ENCODE peak calls at places on chromosome 19, in four cellular contexts. D is astrocyte, W is AG09309, T is BE2C. F is an unnamed sample.
A peak's percentile ranks its signal among the peaks of the same experiment; 100 is the strongest.

GRCh38 chr19:1406496-1406817 is 929 bp upstream of the DAZAP1 start:
- DNase-seq in D (no peak), W (no peak), T (no peak), F (no peak)

GRCh38 chr19:4763021-4763420 is 28.5 kb upstream of the FEM1A start:
- DNase-seq in D (no peak), W (no peak), T (no peak), F (no peak)

GRCh38 chr19:47742636-47743035 is 2.7 kb upstream of the NOP53 start:
- DNase-seq in D (peak; percentile 31), W (no peak), T (no peak), F (peak; percentile 54)

GRCh38 chr19:7799640-7800355 is 30.2 kb upstream of the EVI5L start:
- DNase-seq in D (peak; percentile 35), W (peak; percentile 29), T (peak; percentile 73), F (peak; percentile 83)

GRCh38 chr19:34155686-34156085 is 16.6 kb upstream of the LSM14A start:
- DNase-seq in D (peak; percentile 36), W (peak; percentile 16), T (no peak), F (peak; percentile 51)

GRCh38 chr19:3278294-3278693 is 53.8 kb downstream of the CELF5 start:
- DNase-seq in D (no peak), W (no peak), T (no peak), F (no peak)

GRCh38 chr19:30084390-30084819 is 142.4 kb downstream of the URI1 start:
- DNase-seq in D (no peak), W (no peak), T (peak; percentile 53), F (no peak)

GRCh38 chr19:35577918-35578317 is 8.1 kb upstream of the PMIS2 start:
- DNase-seq in D (no peak), W (no peak), T (no peak), F (no peak)

GRCh38 chr19:10238172-10238783 is 7.1 kb upstream of the S1PR2 start:
- DNase-seq in D (no peak), W (no peak), T (no peak), F (peak; percentile 82)

GRCh38 chr19:48445256-48445605 is 552 bp upstream of the GRWD1 start:
- DNase-seq in D (peak; percentile 92), W (peak; percentile 87), T (peak; percentile 69), F (peak; percentile 94)

GRCh38 chr19:39736088-39736487 is 1.7 kb downstream of the CLC start:
- DNase-seq in D (no peak), W (no peak), T (no peak), F (no peak)

DNA sequence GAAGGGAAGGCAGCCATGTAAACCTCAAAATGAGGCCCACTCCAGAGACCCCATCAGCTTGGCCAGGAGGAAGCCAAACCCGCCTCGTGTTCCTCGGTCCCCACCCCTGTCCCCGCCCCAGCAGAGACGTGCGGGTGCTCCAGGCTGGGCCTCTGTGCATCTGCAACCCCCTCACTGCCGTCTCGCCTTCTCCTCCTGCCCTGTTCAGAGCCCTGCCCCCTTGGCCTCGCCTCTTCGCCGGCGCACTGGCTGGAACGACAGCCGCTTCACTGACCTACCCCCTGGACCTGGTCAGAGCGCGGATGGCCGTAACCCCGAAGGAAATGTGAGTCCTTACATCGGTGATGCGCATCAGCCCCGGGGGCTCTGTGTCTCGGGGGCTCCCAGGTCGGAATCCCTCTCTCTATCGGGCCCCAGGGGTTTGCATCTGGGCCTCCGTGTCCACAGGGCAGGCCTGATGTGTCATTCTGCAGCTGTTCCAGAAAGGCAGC is 32.2 kb downstream of the TMEM161A start:
- DNase-seq in D (no peak), W (no peak), T (peak; percentile 51), F (peak; percentile 28)
- H3K4me3 ChIP-seq in D (peak overlapping the region; percentile 37), W (no peak overlapping the region), T (peak overlapping the region; percentile 56), F (peak overlapping the region; percentile 54)

GRCh38 chr19:19205416-19206410 is 2.5 kb upstream of the NR2C2AP start:
- DNase-seq in D (no peak), W (no peak), T (no peak), F (no peak)

GRCh38 chr19:19203012-19203856 is at the start of gene NR2C2AP:
- DNase-seq in D (peak; percentile 67), W (peak; percentile 51), T (peak; percentile 93), F (peak; percentile 88)

GRCh38 chr19:19201697-19202630 is 1.2 kb downstream of the NR2C2AP start:
- DNase-seq in D (no peak), W (no peak), T (no peak), F (no peak)

GRCh38 chr19:19204181-19204580 is 967 bp upstream of the NR2C2AP start:
- DNase-seq in D (no peak), W (no peak), T (no peak), F (no peak)

GRCh38 chr19:19202707-19203011 is 555 bp downstream of the NR2C2AP start:
- DNase-seq in D (no peak), W (no peak), T (no peak), F (no peak)
- TF ChIP-seq CTCF in D (no peak), W (no peak), T (no peak), F (no peak)

GRCh38 chr19:55443824-55444719 is 972 bp upstream of the SHISA7 start:
- DNase-seq in D (no peak), W (no peak), T (no peak), F (no peak)
- H3K4me3 ChIP-seq in D (no peak overlapping the region), W (no peak overlapping the region), T (no peak overlapping the region), F (no peak overlapping the region)

GRCh38 chr19:32717496-32717895 is 2.1 kb upstream of the TDRD12 start:
- DNase-seq in D (no peak), W (no peak), T (no peak), F (no peak)

GRCh38 chr19:32718286-32718685 is 1.3 kb upstream of the TDRD12 start:
- DNase-seq in D (no peak), W (no peak), T (no peak), F (no peak)

GRCh38 chr19:32720936-32721250 is 1.3 kb downstream of the TDRD12 start:
- DNase-seq in D (no peak), W (no peak), T (no peak), F (no peak)

GRCh38 chr19:32720216-32720935 is 809 bp downstream of the TDRD12 start:
- DNase-seq in D (no peak), W (no peak), T (no peak), F (no peak)

DNA sequence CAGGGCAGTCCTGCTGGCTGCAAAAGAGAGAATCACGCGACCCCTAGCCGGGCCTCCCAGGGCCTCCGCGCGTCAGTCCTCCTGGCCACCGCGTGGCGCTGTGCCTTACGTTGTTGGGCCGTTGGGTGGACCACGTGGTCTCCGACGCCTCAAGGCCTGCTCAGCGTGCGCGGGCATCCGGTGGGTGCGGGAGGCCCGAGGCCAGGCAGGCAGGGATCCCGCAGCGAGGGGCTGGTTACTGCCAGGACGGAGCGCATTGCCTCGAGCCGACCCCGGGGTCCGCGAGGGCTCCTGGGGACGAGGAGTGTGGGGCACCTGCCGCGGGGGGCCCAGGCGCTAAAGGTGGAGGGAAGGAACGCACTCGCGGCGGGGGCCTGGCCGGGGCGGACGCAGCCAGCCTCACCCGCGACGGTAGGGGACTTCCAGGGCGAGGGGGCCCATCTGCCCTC is at the start of gene TDRD12:
- DNase-seq in D (no peak), W (no peak), T (peak; percentile 17), F (no peak)
- TF ChIP-seq CTCF in D (no peak), W (no peak), T (no peak), F (no peak)

GRCh38 chr19:46621191-46622117 is 3.4 kb downstream of the PTGIR start:
- DNase-seq in D (no peak), W (no peak), T (no peak), F (peak; percentile 24)
- H3K4me3 ChIP-seq in D (no peak overlapping the region), W (no peak overlapping the region), T (no peak overlapping the region), F (no peak overlapping the region)

DNA sequence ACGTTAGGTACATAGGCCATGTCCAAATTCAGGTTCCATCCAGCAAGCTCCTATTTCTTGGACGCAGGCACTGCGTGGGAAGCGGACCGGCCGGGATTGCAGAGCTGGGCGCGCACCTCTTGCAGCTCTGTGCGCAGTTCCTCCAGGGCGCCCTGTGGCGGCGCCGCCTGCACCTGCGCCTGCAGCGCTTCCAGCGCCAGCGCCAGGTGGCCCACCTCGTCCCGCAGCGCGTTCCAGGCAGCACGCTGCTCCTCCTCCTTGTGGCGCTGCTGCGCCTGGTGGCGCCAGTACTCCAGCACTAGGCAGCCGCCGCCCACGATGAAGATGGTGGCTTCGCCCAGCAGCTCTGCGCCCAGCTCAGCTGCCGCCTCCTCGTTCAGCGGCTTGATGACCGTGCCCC is 31.1 kb downstream of the OPA3 start:
- DNase-seq in D (no peak), W (no peak), T (peak; percentile 42), F (no peak)
- TF ChIP-seq CTCF in D (no peak), W (no peak), T (peak; percentile 27), F (no peak)

GRCh38 chr19:17293605-17294004 is 9.6 kb downstream of the ABHD8 start:
- DNase-seq in D (no peak), W (no peak), T (no peak), F (no peak)
- H3K4me3 ChIP-seq in D (no peak overlapping the region), W (no peak overlapping the region), T (no peak overlapping the region), F (no peak overlapping the region)

F was measured in fibroblast of villous mesenchyme.